ENCODE peak calls at places on chromosomes 3 and 15, in four cellular contexts. B is memory B cell, O is NCI-H460, L is C1 segment of cervical spinal cord. U is an unnamed sample.
A peak's percentile ranks its signal among the peaks of the same experiment; 100 is the strongest.

GRCh38 chr3:72490688-72491430 is 357.4 kb downstream of the SHQ1 start:
- DNase-seq in L (no peak), O (no peak), B (no peak), U (no peak)

GRCh38 chr3:177981576-177981975 is 554.7 kb upstream of the KCNMB2 start:
- DNase-seq in B (no peak), O (no peak), L (no peak), U (no peak)

GRCh38 chr3:20071182-20071581 is 30.9 kb downstream of the KAT2B start:
- DNase-seq in B (no peak), O (no peak), L (no peak), U (no peak)

GRCh38 chr3:125602752-125603649 is 7.7 kb upstream of the OSBPL11 start:
- DNase-seq in B (no peak), O (peak; percentile 19), L (no peak), U (no peak)

GRCh38 chr3:3110749-3111361 is 681 bp upstream of the IL5RA start:
- DNase-seq in L (no peak), B (peak; percentile 14), O (no peak), U (no peak)

GRCh38 chr3:52065264-52065756 is 8.9 kb upstream of the DUSP7 start:
- DNase-seq in O (no peak), B (no peak), L (no peak), U (no peak)

GRCh38 chr3:8460815-8461482 is 40.7 kb upstream of the LMCD1 start:
- DNase-seq in O (no peak), B (no peak), L (no peak), U (no peak)

GRCh38 chr3:74537164-74537563 is 77.3 kb downstream of the CNTN3 start:
- DNase-seq in B (no peak), O (no peak), L (no peak), U (no peak)

GRCh38 chr3:15892828-15893227 is 95.0 kb upstream of the ANKRD28 start:
- DNase-seq in B (no peak), L (no peak), O (no peak), U (no peak)

GRCh38 chr3:148643389-148643840 is 54.3 kb upstream of the AGTR1 start:
- DNase-seq in B (no peak), O (peak; percentile 19), L (no peak), U (no peak)

GRCh38 chr3:113948015-113948917 is 453 bp downstream of the ZDHHC23 start:
- DNase-seq in L (no peak), B (peak; percentile 59), O (no peak), U (peak; percentile 61)

GRCh38 chr3:193662757-193663322 is 69.8 kb downstream of the OPA1 start:
- DNase-seq in B (no peak), L (no peak), O (no peak), U (no peak)

GRCh38 chr3:130093741-130094391 is 12.2 kb downstream of the ALG1L2 start:
- DNase-seq in B (peak; percentile 33), O (no peak), L (no peak), U (peak; percentile 32)

GRCh38 chr3:35383719-35384555 is 255.4 kb upstream of the ARPP21 start:
- DNase-seq in L (no peak), O (no peak), B (no peak), U (no peak)

GRCh38 chr3:16286161-16286560 is 21.1 kb downstream of the OXNAD1 start:
- DNase-seq in L (no peak), B (no peak), O (no peak), U (no peak)

GRCh38 chr15:82709081-82709420 is 624 bp downstream of the AP3B2 start:
- DNase-seq in L (no peak), B (no peak), O (no peak), U (no peak)

GRCh38 chr15:67915374-67916050 is 75.7 kb upstream of the RNU6-1 start:
- DNase-seq in L (peak; percentile 63), O (peak; percentile 13), B (no peak), U (no peak)

GRCh38 chr3:100575704-100576103 is 33.7 kb upstream of the ADGRG7 start:
- DNase-seq in O (no peak), L (no peak), B (no peak), U (no peak)

GRCh38 chr15:86016750-86017149 is 62.9 kb upstream of the AGBL1 start:
- DNase-seq in B (no peak), O (no peak), L (no peak), U (no peak)

GRCh38 chr3:133987933-133988484 is 41.7 kb downstream of the SLCO2A1 start:
- DNase-seq in B (no peak), L (no peak), O (no peak), U (no peak)

GRCh38 chr15:39195988-39196486 is 384.8 kb upstream of the THBS1 start:
- DNase-seq in L (no peak), B (no peak), O (no peak), U (no peak)

GRCh38 chr3:123067689-123068226 is 933 bp downstream of the PDIA5 start:
- DNase-seq in L (no peak), B (no peak), O (no peak), U (no peak)

GRCh38 chr3:71754610-71755253 is 1.1 kb downstream of the GPR27 start:
- DNase-seq in L (no peak), O (no peak), B (no peak), U (no peak)

GRCh38 chr15:92683511-92683834 is 27.9 kb upstream of the FAM174B start:
- DNase-seq in O (peak; percentile 70), L (peak; percentile 5), B (no peak), U (no peak)

GRCh38 chr3:127593187-127593586 is 2.7 kb upstream of the TPRA1 start:
- DNase-seq in O (no peak), B (no peak), L (no peak), U (no peak)

GRCh38 chr3:12990781-12991480 is 82.3 kb downstream of the IQSEC1 start:
- DNase-seq in O (no peak), B (no peak), L (no peak), U (no peak)

GRCh38 chr15:99507732-99508571 is 57.8 kb upstream of the MEF2A start:
- DNase-seq in L (peak; percentile 80), B (no peak), O (no peak), U (no peak)

GRCh38 chr3:150497956-150498355 is 48.3 kb downstream of the SERP1 start:
- DNase-seq in L (no peak), O (no peak), B (no peak), U (no peak)

GRCh38 chr15:62740141-62741004 is 302.2 kb upstream of the TPM1 start:
- DNase-seq in L (peak; percentile 42), O (no peak), B (no peak), U (no peak)

GRCh38 chr15:73873889-73874511 is 636 bp downstream of the TBC1D21 start:
- DNase-seq in O (peak; percentile 45), L (no peak), B (no peak), U (peak; percentile 25)

GRCh38 chr3:58507356-58508062 is 15.6 kb downstream of the KCTD6 start:
- DNase-seq in L (no peak), B (no peak), O (no peak), U (no peak)

GRCh38 chr3:149648525-149648924 is 9.3 kb downstream of the WWTR1 start:
- DNase-seq in B (no peak), O (no peak), L (no peak), U (no peak)

GRCh38 chr3:61568127-61568526 is 6.8 kb downstream of the PTPRG start:
- DNase-seq in L (no peak), O (no peak), B (no peak), U (no peak)

GRCh38 chr15:35909414-35909813 is 363.4 kb upstream of the DPH6 start:
- DNase-seq in O (no peak), L (no peak), B (no peak), U (no peak)

GRCh38 chr3:64295594-64295993 is 70.3 kb upstream of the PRICKLE2 start:
- DNase-seq in L (no peak), O (no peak), B (no peak), U (no peak)

U was measured in GM19239.